ENCODE peak calls at places on chromosomes 4 and X, in eight cellular contexts. S is neural crest cell; M is lung; P is H9; X is pancreas; V is CD8-positive, alpha-beta T cell; H is tibial artery; T is nephron progenitor cell. F is an unnamed sample.

GRCh38 chrX:138946941-138947340 is 235.4 kb upstream of the FGF13 start:
- DNase-seq in M (no peak), V (no peak), H (no peak), X (no peak), T (no peak), P (no peak), S (no peak), F (no peak)

GRCh38 chr4:1362521-1362920 is 15.5 kb downstream of the UVSSA start:
- DNase-seq in M (no peak), V (no peak), X (no peak), S (no peak), T (no peak), H (no peak), P (no peak), F (no peak)

GRCh38 chrX:329291-329910 is 10.8 kb upstream of the GTPBP6 start:
- DNase-seq in S (no peak), H (peak), P (no peak), M (no peak), T (no peak), X (no peak), V (no peak), F (no peak)

GRCh38 chrX:72620550-72621145 is 48.0 kb upstream of the HDAC8 start:
- DNase-seq in X (peak), M (no peak), V (no peak), H (peak), S (no peak), P (no peak), T (no peak), F (peak)

GRCh38 chrX:70253377-70254062 is 6.5 kb downstream of the P2RY4 start:
- DNase-seq in S (no peak), M (no peak), P (no peak), H (no peak), X (no peak), T (no peak), V (no peak), F (peak)

GRCh38 chr4:38715076-38715475 is 51.1 kb downstream of the KLF3 start:
- DNase-seq in P (no peak), H (no peak), S (no peak), M (no peak), X (no peak), V (no peak), T (no peak), F (no peak)

GRCh38 chr4:105944535-105944934 is 49.3 kb downstream of the NPNT start:
- DNase-seq in H (no peak), V (no peak), S (no peak), T (no peak), P (no peak), X (no peak), M (no peak), F (no peak)

GRCh38 chr4:53852343-53852742 is 212.1 kb downstream of the CHIC2 start:
- DNase-seq in M (no peak), X (no peak), T (no peak), P (no peak), V (no peak), H (no peak), S (no peak), F (no peak)

GRCh38 chr4:173490817-173491518 is 39.1 kb downstream of the HAND2 start:
- DNase-seq in T (no peak), V (no peak), H (peak), X (no peak), P (no peak), S (no peak), M (no peak), F (no peak)

GRCh38 chrX:111568356-111568755 is 56.9 kb downstream of the SERTM2 start:
- DNase-seq in M (no peak), S (no peak), H (no peak), P (peak), T (peak), X (no peak), V (no peak), F (peak)

GRCh38 chr4:136442447-136442846 is 1089.8 kb downstream of the PCDH18 start:
- DNase-seq in H (no peak), M (no peak), T (no peak), X (no peak), P (no peak), V (no peak), S (no peak), F (no peak)

GRCh38 chr4:183175631-183176232 is 76.7 kb downstream of the WWC2 start:
- DNase-seq in V (no peak), X (no peak), S (no peak), T (no peak), M (no peak), P (no peak), H (no peak), F (no peak)

GRCh38 chrX:23742174-23742692 is 843 bp downstream of the ACOT9 start:
- DNase-seq in M (peak), S (no peak), X (no peak), V (no peak), T (peak), H (peak), P (peak), F (peak)

GRCh38 chrX:40158036-40158706 is 60.4 kb upstream of the BCOR start:
- DNase-seq in S (peak), P (peak), H (no peak), X (peak), M (no peak), T (peak), V (no peak), F (no peak)

GRCh38 chr4:165580379-165580905 is 201.6 kb downstream of the CPE start:
- DNase-seq in X (no peak), M (no peak), S (no peak), H (no peak), V (no peak), T (no peak), P (no peak), F (peak)

GRCh38 chrX:351736-352135 is 33.1 kb upstream of the GTPBP6 start:
- DNase-seq in S (no peak), X (peak), V (no peak), M (no peak), H (peak), P (no peak), T (no peak), F (no peak)

GRCh38 chr4:79297029-79297428 is 28.8 kb downstream of the NAA11 start:
- DNase-seq in T (no peak), X (no peak), S (no peak), M (no peak), P (no peak), V (no peak), H (peak), F (no peak)

GRCh38 chr4:163284304-163284703 is 48.1 kb downstream of the NPY1R start:
- DNase-seq in V (no peak), P (no peak), M (no peak), S (no peak), T (no peak), X (no peak), H (no peak), F (no peak)

GRCh38 chrX:95764972-95765451 is 919.6 kb upstream of the DIAPH2 start:
- DNase-seq in S (peak), P (peak), T (no peak), H (no peak), V (no peak), X (no peak), M (peak), F (peak)

GRCh38 chrX:43349363-43349762 is 306.7 kb upstream of the MAOA start:
- DNase-seq in V (no peak), T (peak), H (no peak), P (peak), X (no peak), M (peak), S (peak), F (peak)

GRCh38 chr4:185518494-185518893 is 16.8 kb downstream of the PDLIM3 start:
- DNase-seq in P (no peak), X (no peak), M (no peak), T (no peak), S (no peak), H (no peak), V (no peak), F (no peak)

GRCh38 chr4:185523862-185524261 is 11.4 kb downstream of the PDLIM3 start:
- DNase-seq in M (no peak), S (no peak), P (no peak), T (no peak), V (no peak), X (no peak), H (no peak), F (no peak)

GRCh38 chr4:185522451-185522850 is 12.9 kb downstream of the PDLIM3 start:
- DNase-seq in T (no peak), X (no peak), V (no peak), S (no peak), H (no peak), P (no peak), M (no peak), F (no peak)

GRCh38 chr4:185518069-185518468 is 17.2 kb downstream of the PDLIM3 start:
- DNase-seq in S (no peak), H (no peak), M (no peak), X (no peak), P (no peak), V (no peak), T (no peak), F (no peak)

DNA sequence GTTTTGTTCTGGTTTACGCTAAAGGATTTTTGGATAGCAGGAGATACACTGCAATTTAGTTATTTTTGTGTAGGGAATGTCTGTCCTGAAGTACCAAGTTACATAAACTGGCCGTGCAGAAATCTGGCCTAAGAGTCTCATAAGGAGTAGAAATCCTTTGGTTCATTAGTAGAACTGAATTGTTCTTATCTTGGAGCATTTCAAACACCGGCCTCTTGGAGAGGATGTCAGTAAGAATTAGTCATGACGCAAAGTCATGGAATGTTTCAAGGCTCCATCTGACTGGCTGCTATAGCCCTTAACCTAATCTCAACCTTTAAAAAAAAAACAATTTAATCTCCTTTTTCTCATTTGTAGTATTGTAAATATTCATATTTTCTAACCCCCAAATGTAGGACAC is 15.2 kb downstream of the PDLIM3 start:
- DNase-seq in X (no peak), H (no peak), V (no peak), S (no peak), M (no peak), P (no peak), T (no peak), F (no peak)
- TF ChIP-seq CTCF in X (no peak), H (no peak), V (no peak), S (no peak), M (no peak), P (no peak), T (no peak), F (no peak)

GRCh38 chr4:150387983-150388382 is 194.0 kb upstream of the MAB21L2 start:
- DNase-seq in H (no peak), T (no peak), M (no peak), P (no peak), X (no peak), S (no peak), V (no peak), F (no peak)
- TF ChIP-seq CTCF in H (no peak), T (no peak), M (no peak), P (no peak), X (no peak), S (no peak), V (no peak), F (no peak)

DNA sequence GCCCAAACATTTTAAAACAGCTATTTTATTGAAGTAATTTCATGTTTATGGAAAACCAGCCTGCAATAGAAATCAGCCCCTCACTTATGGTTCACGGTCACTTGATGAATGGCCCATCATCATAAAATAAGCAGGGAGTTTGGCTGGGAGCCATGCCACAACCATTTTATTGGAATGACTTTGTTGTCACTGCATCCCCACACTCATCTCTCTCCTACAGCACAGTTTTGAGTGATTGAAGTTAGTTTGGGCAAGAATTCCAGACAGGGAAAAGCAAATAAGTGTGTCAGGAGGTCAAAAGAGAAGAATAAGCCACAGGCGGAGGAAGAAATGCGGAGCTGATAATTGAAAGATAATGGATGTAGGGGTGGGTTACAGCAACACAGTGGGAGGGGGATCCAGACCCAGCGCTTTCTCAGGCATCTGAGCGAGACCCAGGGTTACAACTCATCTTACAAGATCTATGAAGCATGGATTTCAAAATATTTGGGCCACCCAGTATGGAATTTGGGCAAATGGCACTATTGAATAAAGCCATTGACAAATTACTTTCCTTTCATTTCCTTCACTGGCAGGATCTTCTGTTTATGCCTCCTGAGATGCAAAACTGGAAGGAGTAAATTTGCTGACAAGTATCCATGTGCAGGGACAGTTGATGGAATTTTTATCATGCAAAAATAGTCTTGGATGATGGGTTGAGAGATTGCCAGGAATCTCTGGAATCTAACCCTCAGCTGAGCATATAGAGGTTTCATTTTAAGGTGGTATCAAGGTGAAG is 100.8 kb downstream of the SHROOM3 start:
- DNase-seq in M (no peak), S (no peak), X (no peak), H (no peak), T (no peak), V (no peak), P (no peak), F (no peak)
- TF ChIP-seq CTCF in M (no peak), S (no peak), X (no peak), H (no peak), T (no peak), V (no peak), P (no peak), F (no peak)

GRCh38 chrX:105876658-105877057 is 54.3 kb downstream of the NRK start:
- DNase-seq in M (no peak), H (no peak), T (no peak), X (no peak), V (no peak), S (no peak), P (no peak), F (no peak)
- TF ChIP-seq CTCF in M (no peak), H (no peak), T (peak), X (no peak), V (no peak), S (peak), P (peak), F (no peak)

GRCh38 chr4:10552591-10553280 is 95.5 kb upstream of the ZNF518B start:
- DNase-seq in H (no peak), V (no peak), S (no peak), M (no peak), T (no peak), P (no peak), X (no peak), F (no peak)

DNA sequence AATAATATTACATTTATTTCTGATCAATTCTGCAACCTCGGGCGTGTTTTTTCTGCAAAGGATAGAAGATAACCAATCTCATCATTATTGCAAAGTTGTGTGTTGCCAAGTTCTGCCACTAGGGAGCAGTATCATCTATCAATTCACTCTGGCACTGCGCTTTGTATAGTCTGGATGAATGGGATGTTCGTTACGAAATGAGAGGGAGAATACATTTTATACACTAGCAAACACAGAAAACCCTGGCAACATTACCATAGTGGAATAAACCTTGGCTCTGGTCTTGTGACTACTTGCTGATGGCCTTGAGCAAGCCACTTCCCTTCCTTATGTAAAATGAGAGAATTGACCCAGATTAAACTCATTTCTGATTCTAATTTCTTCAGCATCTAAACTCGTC is 97.5 kb upstream of the ZNF518B start:
- DNase-seq in S (peak), P (peak), H (no peak), T (peak), M (peak), V (peak), X (no peak), F (peak)
- TF ChIP-seq CTCF in S (peak), P (peak), H (peak), T (peak), M (peak), V (peak), X (peak), F (peak)

DNA sequence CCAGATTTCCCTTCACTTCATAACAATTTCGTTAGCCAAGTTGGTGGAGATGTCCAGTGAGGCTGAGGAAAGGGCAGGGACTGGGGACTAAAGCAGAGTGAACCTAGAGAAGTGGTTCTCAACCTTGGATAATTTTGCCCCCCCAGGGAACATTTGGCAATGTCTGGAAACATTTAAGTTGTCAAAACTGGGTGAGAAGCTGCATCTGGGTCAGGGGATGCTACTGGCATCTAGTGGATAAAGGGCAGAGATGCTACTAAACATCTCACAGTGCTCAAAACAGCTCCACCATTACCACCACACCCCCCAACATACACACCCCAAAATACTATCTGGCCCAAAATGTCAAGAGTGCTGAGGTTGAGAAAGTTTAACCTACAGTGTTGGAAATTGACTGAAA is 32.0 kb upstream of the FGF16 start:
- DNase-seq in V (no peak), M (no peak), T (no peak), X (no peak), S (no peak), P (no peak), H (no peak), F (no peak)
- TF ChIP-seq CTCF in V (no peak), M (no peak), T (no peak), X (no peak), S (no peak), P (peak), H (no peak), F (no peak)

DNA sequence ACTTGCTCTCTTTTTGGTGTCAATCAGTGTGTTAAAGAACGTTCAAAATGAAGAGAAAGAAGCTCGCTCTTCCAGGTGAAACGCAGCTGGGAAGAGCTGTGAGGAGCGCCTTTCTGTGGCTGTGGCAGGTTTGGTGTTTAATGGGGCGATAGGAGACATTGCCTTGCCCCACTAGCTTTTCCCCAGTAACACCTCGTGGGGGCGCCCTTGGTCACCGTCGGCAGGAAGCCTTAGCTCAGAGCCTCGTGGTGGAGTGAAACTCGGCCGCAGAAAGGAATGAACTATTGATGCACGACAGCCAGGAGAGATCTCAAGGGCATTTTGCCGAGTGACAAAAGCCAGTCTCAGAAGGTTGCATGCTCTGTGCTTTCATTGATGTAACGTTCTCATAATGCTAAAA is 65.1 kb downstream of the GPR143 start:
- DNase-seq in X (no peak), S (no peak), H (no peak), M (no peak), V (no peak), P (peak), T (no peak), F (no peak)
- TF ChIP-seq CTCF in X (no peak), S (no peak), H (no peak), M (no peak), V (no peak), P (peak), T (no peak), F (no peak)

GRCh38 chrX:153735274-153735673 is 10.6 kb downstream of the ABCD1 start:
- DNase-seq in T (no peak), X (peak), S (no peak), M (no peak), V (no peak), H (no peak), P (no peak), F (no peak)
- TF ChIP-seq CTCF in T (no peak), X (no peak), S (no peak), M (no peak), V (no peak), H (no peak), P (peak), F (no peak)

F was measured in RWPE1.